ENCODE peak calls at places on chromosomes 2 and 18, in eight cellular contexts. S is Panc1, W is left lung, Q is fibroblast of lung, C is dorsolateral prefrontal cortex, O is mucosa of descending colon, B is heart left ventricle, G is MM.1S. T is an unnamed sample.

GRCh38 chr2:95267458-95268207 is 6.6 kb upstream of the PROM2 start:
- DNase-seq in S (no peak), W (peak), Q (peak), C (no peak), O (no peak), B (peak), G (no peak), T (no peak)

GRCh38 chr18:34159691-34160185 is 65.0 kb downstream of the NOL4 start:
- DNase-seq in S (no peak), W (no peak), Q (no peak), C (no peak), O (no peak), B (no peak), G (no peak), T (no peak)

GRCh38 chr2:96113951-96114350 is 2.4 kb downstream of the ADRA2B start:
- DNase-seq in S (no peak), W (peak), Q (no peak), C (no peak), O (no peak), B (peak), G (no peak), T (no peak)

GRCh38 chr2:190069936-190070696 is 7.6 kb upstream of the MSTN start:
- DNase-seq in S (peak), W (no peak), Q (peak), C (no peak), O (peak), B (peak), G (peak), T (peak)

GRCh38 chr2:82182270-82182669 is 1877.7 kb upstream of the LRRTM1 start:
- DNase-seq in S (no peak), W (no peak), Q (no peak), C (no peak), O (no peak), B (no peak), G (no peak), T (no peak)

GRCh38 chr2:101622210-101622609 is 75.3 kb upstream of the MAP4K4 start:
- DNase-seq in S (no peak), W (no peak), Q (no peak), C (no peak), O (no peak), B (no peak), G (no peak), T (no peak)

GRCh38 chr2:19947184-19947940 is 42.5 kb downstream of the WDR35 start:
- DNase-seq in S (no peak), W (no peak), Q (peak), C (no peak), O (no peak), B (no peak), G (no peak), T (no peak)

GRCh38 chr2:45771251-45771650 is 119.8 kb downstream of the PRKCE start:
- DNase-seq in S (no peak), W (peak), Q (peak), C (no peak), O (peak), B (peak), G (no peak), T (no peak)

GRCh38 chr18:79378416-79379250 is 17.1 kb upstream of the NFATC1 start:
- DNase-seq in S (no peak), W (peak), Q (peak), C (peak), O (peak), B (peak), G (peak), T (peak)

GRCh38 chr18:33821503-33821902 is 243.5 kb downstream of the ASXL3 start:
- DNase-seq in S (no peak), W (no peak), Q (peak), C (no peak), O (no peak), B (no peak), G (no peak), T (peak)

GRCh38 chr2:203732953-203733510 is 26.6 kb downstream of the CD28 start:
- DNase-seq in S (no peak), W (no peak), Q (no peak), C (no peak), O (no peak), B (no peak), G (no peak), T (no peak)

GRCh38 chr2:134170269-134170668 is 83.6 kb upstream of the MGAT5 start:
- DNase-seq in S (no peak), W (no peak), Q (peak), C (no peak), O (no peak), B (no peak), G (no peak), T (peak)

GRCh38 chr2:44836174-44836573 is 105.3 kb upstream of the SIX3 start:
- DNase-seq in S (no peak), W (no peak), Q (no peak), C (no peak), O (no peak), B (no peak), G (no peak), T (no peak)

GRCh38 chr18:54531402-54532065 is 59.5 kb upstream of the DYNAP start:
- DNase-seq in S (no peak), W (no peak), Q (no peak), C (no peak), O (no peak), B (no peak), G (no peak), T (no peak)

GRCh38 chr18:38464024-38464423 is 898.4 kb upstream of the CELF4 start:
- DNase-seq in S (no peak), W (no peak), Q (no peak), C (no peak), O (no peak), B (no peak), G (no peak), T (no peak)

GRCh38 chr2:102033028-102033749 is 41.4 kb downstream of the IL1R2 start:
- DNase-seq in S (no peak), W (peak), Q (peak), C (no peak), O (peak), B (peak), G (peak), T (peak)

GRCh38 chr2:86372641-86373502 is 35.4 kb upstream of the REEP1 start:
- DNase-seq in S (no peak), W (no peak), Q (peak), C (no peak), O (peak), B (no peak), G (no peak), T (peak)

GRCh38 chr2:238227587-238228032 is 12.2 kb downstream of the HES6 start:
- DNase-seq in S (no peak), W (no peak), Q (no peak), C (no peak), O (no peak), B (no peak), G (no peak), T (no peak)

GRCh38 chr2:181660181-181660580 is 3.3 kb upstream of the CERKL start:
- DNase-seq in S (no peak), W (no peak), Q (no peak), C (no peak), O (no peak), B (no peak), G (no peak), T (no peak)

GRCh38 chr2:205188516-205189138 is 493.7 kb upstream of the NRP2 start:
- DNase-seq in S (no peak), W (no peak), Q (peak), C (no peak), O (peak), B (peak), G (no peak), T (peak)

GRCh38 chr2:27824401-27824800 is 52.9 kb downstream of the MRPL33 start:
- DNase-seq in S (no peak), W (no peak), Q (no peak), C (no peak), O (no peak), B (no peak), G (no peak), T (no peak)

GRCh38 chr2:179429597-179429996 is 165.0 kb upstream of the SESTD1 start:
- DNase-seq in S (no peak), W (no peak), Q (no peak), C (no peak), O (no peak), B (no peak), G (no peak), T (no peak)

GRCh38 chr2:37181726-37182684 is 6.5 kb downstream of the SULT6B1 start:
- DNase-seq in S (no peak), W (no peak), Q (peak), C (no peak), O (no peak), B (no peak), G (no peak), T (no peak)

GRCh38 chr2:101790856-101791255 is 93.3 kb downstream of the MAP4K4 start:
- DNase-seq in S (no peak), W (no peak), Q (peak), C (no peak), O (no peak), B (no peak), G (no peak), T (peak)

GRCh38 chr18:63963610-63964256 is 6.1 kb upstream of the SERPINB8 start:
- DNase-seq in S (peak), W (no peak), Q (peak), C (no peak), O (peak), B (peak), G (peak), T (peak)

GRCh38 chr2:237457388-237457941 is 29.6 kb upstream of the MLPH start:
- DNase-seq in S (no peak), W (no peak), Q (no peak), C (no peak), O (no peak), B (no peak), G (no peak), T (no peak)

GRCh38 chr2:70565039-70565731 is 11.6 kb upstream of the TGFA start:
- DNase-seq in S (no peak), W (no peak), Q (no peak), C (peak), O (no peak), B (no peak), G (no peak), T (no peak)
- TF ChIP-seq CTCF in S (no peak), W (no peak), Q (no peak), C (no peak), O (no peak), B (no peak), G (no peak), T (no peak)

DNA sequence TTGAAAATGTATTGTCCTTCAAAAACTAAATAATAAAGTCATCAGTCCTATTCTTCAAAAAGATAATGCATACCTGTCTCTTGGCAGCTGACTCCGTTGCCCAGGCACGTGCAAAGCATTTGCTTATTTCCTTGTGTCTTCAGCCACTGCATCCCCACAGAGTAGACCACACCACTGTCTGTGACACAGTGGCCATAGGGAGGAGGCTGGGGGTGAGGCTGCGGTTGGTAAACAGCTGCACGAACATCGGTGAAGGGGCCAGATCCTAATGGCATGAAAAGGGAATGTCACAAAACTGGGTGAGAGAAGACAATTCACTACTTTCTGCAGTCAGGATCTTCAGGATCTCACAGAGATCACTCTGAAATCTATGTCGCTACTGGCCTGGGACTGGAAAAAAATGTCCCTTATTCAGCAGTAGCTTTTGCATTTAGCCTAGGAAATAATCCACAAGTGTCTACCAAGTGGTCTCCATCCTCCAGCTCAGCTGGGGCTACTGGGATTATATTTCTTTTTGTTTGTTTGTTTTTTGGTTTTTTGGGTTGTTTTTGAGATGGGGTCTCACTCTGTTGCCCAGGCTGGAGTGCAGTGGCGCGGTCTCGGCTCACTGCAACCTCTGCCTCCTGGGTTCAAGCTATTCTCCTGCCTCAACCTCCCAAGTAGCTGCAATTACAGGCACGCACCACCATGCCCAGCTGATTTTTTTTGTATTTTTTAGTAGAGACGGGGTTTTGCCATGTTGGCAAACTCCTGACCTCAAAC is 10.7 kb downstream of the FN1 start:
- DNase-seq in S (no peak), W (no peak), Q (peak), C (no peak), O (no peak), B (no peak), G (no peak), T (no peak)
- H3K4me3 ChIP-seq in S (no peak), W (no peak), Q (no peak), C (no peak), O (no peak), B (no peak), G (no peak), T (no peak)

DNA sequence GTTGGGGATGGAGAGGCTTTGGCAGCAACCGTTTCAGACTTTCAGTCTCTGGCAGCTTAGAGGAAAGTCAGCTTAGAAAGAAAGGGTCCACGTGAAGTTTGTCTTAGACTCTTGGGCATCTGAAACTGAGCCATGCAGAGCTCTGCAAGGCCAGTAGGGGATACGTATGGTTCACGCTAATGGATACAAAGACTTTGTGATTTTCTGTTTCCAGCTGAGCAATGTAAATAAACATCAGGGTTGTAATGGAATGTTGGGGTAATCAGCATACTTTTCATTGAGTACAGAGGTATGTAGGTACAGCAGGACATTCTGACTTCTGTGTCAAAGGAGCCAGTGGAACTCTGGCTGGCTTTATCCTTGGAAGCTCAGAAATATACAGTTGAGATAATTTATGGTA is 31.0 kb downstream of the RALB start:
- DNase-seq in S (no peak), W (no peak), Q (peak), C (no peak), O (no peak), B (no peak), G (no peak), T (no peak)
- TF ChIP-seq CTCF in S (peak), W (no peak), Q (peak), C (no peak), O (no peak), B (no peak), G (no peak), T (peak)

DNA sequence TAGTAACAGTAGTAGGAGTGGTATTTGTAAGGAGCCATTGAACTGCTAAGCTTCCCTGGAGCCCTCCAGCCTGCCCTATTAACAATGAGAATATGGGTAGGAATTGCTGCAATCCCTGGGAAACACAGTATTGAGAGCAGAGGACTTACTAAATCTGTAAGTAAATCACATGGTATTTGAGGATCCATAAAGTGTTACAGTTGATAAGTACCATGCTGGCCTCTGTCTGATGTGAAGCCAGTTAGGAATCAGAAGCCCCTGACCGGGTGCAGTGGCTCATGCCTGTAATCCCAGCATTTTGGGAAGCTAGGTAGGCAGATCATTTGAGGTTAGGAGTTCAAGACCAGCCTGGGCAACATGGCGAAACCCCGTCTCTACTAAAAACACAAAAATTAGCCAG is 224.6 kb downstream of the C1D start:
- DNase-seq in S (no peak), W (no peak), Q (no peak), C (no peak), O (no peak), B (no peak), G (no peak), T (no peak)
- H3K4me3 ChIP-seq in S (no peak), W (no peak), Q (no peak), C (no peak), O (no peak), B (no peak), G (no peak), T (no peak)

GRCh38 chr18:68733693-68734092 is 18.8 kb upstream of the TMX3 start:
- DNase-seq in S (no peak), W (no peak), Q (peak), C (no peak), O (no peak), B (no peak), G (no peak), T (peak)
- TF ChIP-seq CTCF in S (no peak), W (no peak), Q (no peak), C (no peak), O (no peak), B (no peak), G (no peak), T (no peak)

DNA sequence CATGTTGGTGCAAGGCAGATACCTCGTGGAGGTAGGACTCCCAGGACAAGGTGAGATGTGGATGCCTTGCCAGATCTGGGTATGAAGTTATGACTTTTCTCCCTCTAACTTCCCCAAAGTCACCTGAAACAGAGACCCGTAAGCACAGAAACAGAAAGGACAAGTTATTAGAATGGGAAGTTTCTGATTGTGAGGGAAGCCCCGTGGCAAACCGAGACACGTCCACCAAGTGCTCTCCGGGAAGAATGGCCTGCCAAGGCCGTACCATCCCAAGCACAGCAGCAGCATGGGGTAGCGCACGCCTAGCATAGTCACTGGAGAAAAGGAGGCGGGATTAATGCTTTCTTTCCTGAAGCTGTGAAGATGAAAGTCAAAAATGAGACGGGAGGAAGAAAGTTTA is 110.6 kb downstream of the ZNF532 start:
- DNase-seq in S (no peak), W (no peak), Q (no peak), C (no peak), O (no peak), B (peak), G (no peak), T (no peak)
- H3K4me3 ChIP-seq in S (no peak), W (no peak), Q (no peak), C (no peak), O (no peak), B (no peak), G (no peak), T (no peak)

T was measured in foreskin fibroblast.